ENCODE peak calls at places on chromosomes 4 and X, in four cellular contexts. One of them, this sample, is unnamed.

GRCh38 chr4:4919926-4920325 is 60.5 kb downstream of the MSX1 start:
- DNase-seq in OCI-LY7: no peak
- DNase-seq in neural progenitor cell: no peak
- DNase-seq in endodermal cell: peak
- DNase-seq in this sample: no peak

GRCh38 chrX:154083134-154083517 is 14.4 kb downstream of the MECP2 start:
- DNase-seq in neural progenitor cell: no peak
- DNase-seq in OCI-LY7: no peak
- DNase-seq in endodermal cell: no peak
- DNase-seq in this sample: no peak

GRCh38 chr4:148795156-148795864 is 353.1 kb upstream of the NR3C2 start:
- DNase-seq in neural progenitor cell: peak
- DNase-seq in OCI-LY7: no peak
- DNase-seq in endodermal cell: peak
- DNase-seq in this sample: peak

GRCh38 chrX:108121291-108121690 is 29.7 kb downstream of the ATG4A start:
- DNase-seq in neural progenitor cell: no peak
- DNase-seq in OCI-LY7: no peak
- DNase-seq in endodermal cell: no peak
- DNase-seq in this sample: no peak

GRCh38 chr4:126916626-126917140 is 716.1 kb upstream of the INTU start:
- DNase-seq in endodermal cell: no peak
- DNase-seq in OCI-LY7: no peak
- DNase-seq in neural progenitor cell: no peak
- DNase-seq in this sample: no peak

GRCh38 chr4:56388311-56388710 is 1.0 kb upstream of the AASDH start:
- DNase-seq in endodermal cell: no peak
- DNase-seq in OCI-LY7: peak
- DNase-seq in neural progenitor cell: no peak
- DNase-seq in this sample: no peak

GRCh38 chr4:26356067-26356466 is 35.3 kb downstream of the RBPJ start:
- DNase-seq in endodermal cell: no peak
- DNase-seq in OCI-LY7: peak
- DNase-seq in neural progenitor cell: no peak
- DNase-seq in this sample: no peak

GRCh38 chr4:151678048-151678853 is 82.6 kb downstream of the GATB start:
- DNase-seq in neural progenitor cell: no peak
- DNase-seq in OCI-LY7: no peak
- DNase-seq in endodermal cell: no peak
- DNase-seq in this sample: no peak

GRCh38 chrX:153600032-153600373 is 1.1 kb upstream of the CCNQ start:
- DNase-seq in OCI-LY7: peak
- DNase-seq in endodermal cell: no peak
- DNase-seq in neural progenitor cell: no peak
- DNase-seq in this sample: no peak

GRCh38 chr4:151324124-151324448 is 1.3 kb downstream of the SH3D19 start:
- DNase-seq in neural progenitor cell: no peak
- DNase-seq in endodermal cell: no peak
- DNase-seq in OCI-LY7: no peak
- DNase-seq in this sample: no peak

GRCh38 chrX:41956027-41956426 is 32.7 kb upstream of the CASK start:
- DNase-seq in neural progenitor cell: no peak
- DNase-seq in OCI-LY7: no peak
- DNase-seq in endodermal cell: no peak
- DNase-seq in this sample: no peak

GRCh38 chr4:76434901-76435688 is at the start of gene SHROOM3:
- DNase-seq in neural progenitor cell: peak
- DNase-seq in OCI-LY7: no peak
- DNase-seq in endodermal cell: peak
- DNase-seq in this sample: no peak

GRCh38 chrX:23797371-23798128 is 14.6 kb downstream of the SAT1 start:
- DNase-seq in OCI-LY7: no peak
- DNase-seq in neural progenitor cell: no peak
- DNase-seq in endodermal cell: no peak
- DNase-seq in this sample: no peak

GRCh38 chr4:6294705-6295421 is 25.2 kb downstream of the WFS1 start:
- DNase-seq in endodermal cell: no peak
- DNase-seq in OCI-LY7: no peak
- DNase-seq in neural progenitor cell: no peak
- DNase-seq in this sample: no peak

GRCh38 chr4:40316333-40316781 is 18.8 kb upstream of the CHRNA9 start:
- DNase-seq in neural progenitor cell: no peak
- DNase-seq in endodermal cell: no peak
- DNase-seq in OCI-LY7: peak
- DNase-seq in this sample: no peak

GRCh38 chrX:264634-265455 is 16.3 kb upstream of the PLCXD1 start:
- DNase-seq in neural progenitor cell: no peak
- DNase-seq in OCI-LY7: no peak
- DNase-seq in endodermal cell: no peak
- DNase-seq in this sample: peak

GRCh38 chrX:20028588-20028987 is 37.7 kb upstream of the BCLAF3 start:
- DNase-seq in OCI-LY7: no peak
- DNase-seq in neural progenitor cell: no peak
- DNase-seq in endodermal cell: no peak
- DNase-seq in this sample: no peak

GRCh38 chr4:60088803-60089202 is 1111.3 kb upstream of the ADGRL3 start:
- DNase-seq in neural progenitor cell: no peak
- DNase-seq in OCI-LY7: no peak
- DNase-seq in endodermal cell: no peak
- DNase-seq in this sample: no peak

GRCh38 chrX:134753185-134754008 is 95.1 kb upstream of the PLAC1 start:
- DNase-seq in endodermal cell: no peak
- DNase-seq in neural progenitor cell: no peak
- DNase-seq in OCI-LY7: no peak
- DNase-seq in this sample: no peak

GRCh38 chr4:142703694-142704309 is 142.3 kb downstream of the INPP4B start:
- DNase-seq in OCI-LY7: no peak
- DNase-seq in neural progenitor cell: no peak
- DNase-seq in endodermal cell: no peak
- DNase-seq in this sample: no peak

GRCh38 chr4:94819371-94819770 is 61.6 kb downstream of the BMPR1B start:
- DNase-seq in OCI-LY7: no peak
- DNase-seq in neural progenitor cell: no peak
- DNase-seq in endodermal cell: no peak
- DNase-seq in this sample: no peak

GRCh38 chrX:7372843-7373525 is 225.0 kb upstream of the PUDP start:
- DNase-seq in endodermal cell: no peak
- DNase-seq in OCI-LY7: no peak
- DNase-seq in neural progenitor cell: no peak
- DNase-seq in this sample: no peak

GRCh38 chrX:65871671-65872311 is 168.1 kb downstream of the VSIG4 start:
- DNase-seq in neural progenitor cell: peak
- DNase-seq in endodermal cell: peak
- DNase-seq in OCI-LY7: peak
- DNase-seq in this sample: no peak

GRCh38 chr4:15003891-15004700 is 1.8 kb downstream of the CPEB2 start:
- DNase-seq in OCI-LY7: peak
- DNase-seq in neural progenitor cell: peak
- DNase-seq in endodermal cell: peak
- DNase-seq in this sample: peak

DNA sequence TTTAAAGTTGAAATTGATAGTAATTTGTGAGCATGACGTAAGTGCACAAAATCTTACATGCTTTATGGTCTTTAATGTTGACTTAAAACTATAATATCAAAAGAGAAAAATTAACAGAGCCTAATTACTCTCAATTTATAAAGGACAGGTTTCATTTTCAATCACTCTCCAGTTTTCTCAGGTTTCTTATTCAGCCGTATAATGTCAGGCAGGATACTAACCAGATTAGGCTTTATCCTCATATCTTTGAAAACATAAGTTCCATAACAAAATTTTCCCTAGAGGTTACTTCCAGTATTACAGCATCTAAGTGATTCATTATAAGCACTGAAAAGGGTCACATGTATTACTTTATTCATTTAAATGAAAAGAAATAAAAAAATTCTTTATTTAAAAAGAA is 492.1 kb downstream of the PACRGL start:
- DNase-seq in endodermal cell: no peak
- DNase-seq in neural progenitor cell: no peak
- DNase-seq in OCI-LY7: no peak
- DNase-seq in this sample: no peak
- H3K4me3 ChIP-seq in endodermal cell: no peak
- H3K4me3 ChIP-seq in neural progenitor cell: no peak
- H3K4me3 ChIP-seq in OCI-LY7: no peak
- H3K4me3 ChIP-seq in this sample: no peak

DNA sequence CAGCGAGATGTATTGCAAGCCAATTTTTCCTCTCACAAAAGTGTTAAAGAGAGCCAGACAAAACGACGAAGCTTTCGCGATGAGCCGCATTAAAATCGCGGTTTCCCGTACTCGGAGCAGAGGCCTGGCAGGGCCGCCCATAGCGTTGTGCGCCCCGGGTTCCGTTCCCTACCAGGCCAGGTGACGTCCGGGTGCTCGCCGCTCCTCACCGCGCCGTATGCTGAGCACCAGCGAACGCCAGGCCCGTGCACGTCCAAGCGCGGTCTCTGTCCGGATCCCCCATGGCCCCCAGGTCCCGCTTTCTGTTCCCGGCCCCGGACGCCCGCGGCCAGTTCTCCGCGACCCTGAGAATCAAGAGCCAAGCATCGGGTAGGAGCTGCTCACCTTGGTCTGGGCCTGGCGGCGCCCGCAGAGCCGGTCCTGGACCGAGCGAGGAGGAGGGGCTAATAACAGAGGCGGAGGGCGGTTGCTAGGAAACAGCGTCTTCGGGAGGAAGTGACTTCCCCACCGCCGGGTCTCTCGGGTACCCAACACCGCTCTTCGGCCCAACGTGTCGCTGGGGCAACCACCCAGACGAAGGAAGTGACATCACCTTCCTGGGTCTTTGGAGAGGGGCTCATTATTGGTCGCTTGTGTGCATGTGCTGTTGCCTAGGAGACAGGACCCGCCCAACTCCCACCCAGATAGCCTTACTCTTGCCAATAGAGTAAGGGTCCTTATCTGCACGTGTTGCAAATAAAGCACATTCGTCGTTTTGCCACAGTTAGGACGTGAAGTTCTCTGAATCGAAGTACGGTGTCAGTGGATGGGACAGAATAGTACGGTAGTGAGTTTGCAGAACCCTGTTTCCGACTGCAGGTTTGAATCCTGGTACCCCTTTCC is at the start of gene MAP9:
- DNase-seq in endodermal cell: peak
- DNase-seq in OCI-LY7: peak
- DNase-seq in neural progenitor cell: peak
- DNase-seq in this sample: peak
- H3K4me3 ChIP-seq in endodermal cell: peak
- H3K4me3 ChIP-seq in OCI-LY7: peak
- H3K4me3 ChIP-seq in neural progenitor cell: peak
- H3K4me3 ChIP-seq in this sample: peak

GRCh38 chr4:168840988-168841681 is 168.9 kb downstream of the CBR4 start:
- DNase-seq in neural progenitor cell: no peak
- DNase-seq in OCI-LY7: no peak
- DNase-seq in endodermal cell: no peak
- DNase-seq in this sample: no peak
- H3K4me3 ChIP-seq in neural progenitor cell: no peak
- H3K4me3 ChIP-seq in OCI-LY7: no peak
- H3K4me3 ChIP-seq in endodermal cell: no peak
- H3K4me3 ChIP-seq in this sample: no peak

GRCh38 chr4:84730375-84730774 is 147.4 kb downstream of the CDS1 start:
- DNase-seq in neural progenitor cell: no peak
- DNase-seq in endodermal cell: no peak
- DNase-seq in OCI-LY7: no peak
- DNase-seq in this sample: no peak
- H3K4me3 ChIP-seq in neural progenitor cell: no peak
- H3K4me3 ChIP-seq in endodermal cell: no peak
- H3K4me3 ChIP-seq in OCI-LY7: no peak
- H3K4me3 ChIP-seq in this sample: no peak